ENCODE peak calls at places on chromosome 2, in four cellular contexts. W is endothelial cell, D is upper lobe of left lung, O is lower lobe of right lung. C is an unnamed sample.

GRCh38 chr2:233426619-233427342 is 72.5 kb downstream of the DGKD start:
- DNase-seq in W (no peak), D (no peak), O (no peak), C (no peak)

GRCh38 chr2:110650346-110650745 is 27.5 kb downstream of the BUB1 start:
- DNase-seq in W (no peak), D (no peak), O (no peak), C (no peak)

GRCh38 chr2:165920748-165921147 is 32.8 kb downstream of the TTC21B start:
- DNase-seq in W (no peak), D (no peak), O (no peak), C (no peak)

GRCh38 chr2:31563273-31563839 is 17.4 kb downstream of the SRD5A2 start:
- DNase-seq in W (no peak), D (no peak), O (no peak), C (no peak)

GRCh38 chr2:86301711-86302202 is 35.7 kb downstream of the REEP1 start:
- DNase-seq in W (no peak), D (no peak), O (no peak), C (no peak)

GRCh38 chr2:143068094-143068890 is 60.9 kb upstream of the ARHGAP15 start:
- DNase-seq in W (no peak), D (no peak), O (no peak), C (no peak)

GRCh38 chr2:575030-575727 is 102.0 kb downstream of the TMEM18 start:
- DNase-seq in W (no peak), D (no peak), O (no peak), C (no peak)

GRCh38 chr2:126342457-126342856 is 313.5 kb upstream of the GYPC start:
- DNase-seq in W (no peak), D (no peak), O (no peak), C (no peak)

C was measured in neural crest cell.